ENCODE peak calls at places on chromosomes 4 and X, in ten cellular contexts. X is body of pancreas, R is tibial nerve, Y is ovary, I is transverse colon, U is A549, F is HCT116, D is IMR-90, L is breast epithelium, B is esophagus muscularis mucosa. M is an unnamed sample.

GRCh38 chr4:52869656-52870055 is 7.5 kb downstream of the RASL11B start:
- DNase-seq in L (no peak), B (no peak), X (no peak), I (no peak), U (no peak), F (no peak), D (no peak), R (no peak), Y (no peak), M (no peak)

GRCh38 chrX:80471582-80471981 is 51.3 kb downstream of the TENT5D start:
- DNase-seq in L (no peak), Y (no peak), U (no peak), R (no peak), B (no peak), I (no peak), F (no peak), D (no peak), X (no peak), M (no peak)

GRCh38 chr4:47017081-47017480 is 14.3 kb upstream of the GABRB1 start:
- DNase-seq in R (no peak), U (no peak), B (no peak), X (no peak), Y (no peak), D (peak; percentile 53), F (no peak), L (no peak), I (no peak), M (no peak)

GRCh38 chrX:40389555-40389954 is 191.2 kb upstream of the ATP6AP2 start:
- DNase-seq in D (no peak), Y (no peak), B (no peak), U (no peak), L (no peak), F (no peak), X (no peak), R (no peak), I (no peak), M (no peak)

GRCh38 chrX:9352683-9353430 is 112.0 kb upstream of the TBL1X start:
- DNase-seq in D (peak; percentile 75), F (no peak), U (no peak), I (peak; percentile 41), L (no peak), R (peak; percentile 23), B (no peak), Y (peak; percentile 28), X (peak; percentile 11), M (no peak)

GRCh38 chr4:40953253-40954118 is 203.7 kb downstream of the NSUN7 start:
- DNase-seq in U (no peak), F (no peak), L (no peak), Y (no peak), B (peak; percentile 89), I (no peak), X (no peak), R (no peak), D (no peak), M (no peak)

GRCh38 chrX:47460561-47460960 is 22.5 kb downstream of the ZNF41 start:
- DNase-seq in L (no peak), F (no peak), R (no peak), Y (no peak), U (no peak), X (no peak), D (no peak), B (no peak), I (no peak), M (no peak)

GRCh38 chr4:91837608-91838029 is 466.1 kb upstream of the GRID2 start:
- DNase-seq in U (no peak), I (no peak), X (no peak), F (no peak), Y (no peak), L (no peak), B (no peak), R (no peak), D (no peak), M (no peak)

GRCh38 chrX:39258331-39258730 is 457.1 kb downstream of the MID1IP1 start:
- DNase-seq in I (no peak), D (no peak), U (no peak), B (no peak), F (no peak), L (no peak), R (no peak), Y (no peak), X (no peak), M (no peak)

GRCh38 chr4:103097112-103097511 is 2.5 kb downstream of the BDH2 start:
- DNase-seq in R (no peak), B (no peak), I (no peak), Y (no peak), X (peak; percentile 17), U (no peak), D (no peak), L (no peak), F (no peak), M (no peak)

GRCh38 chr4:103098331-103098730 is 1.3 kb downstream of the BDH2 start:
- DNase-seq in F (no peak), R (no peak), B (no peak), D (peak; percentile 4), I (no peak), Y (no peak), U (no peak), X (no peak), L (no peak), M (no peak)

GRCh38 chr4:103098746-103099421 is 750 bp downstream of the BDH2 start:
- DNase-seq in U (no peak), Y (no peak), L (no peak), R (no peak), I (no peak), F (no peak), B (no peak), D (peak; percentile 21), X (no peak), M (no peak)

GRCh38 chr4:103100691-103101090 is 1.1 kb upstream of the BDH2 start:
- DNase-seq in X (no peak), I (no peak), F (no peak), D (no peak), L (no peak), U (no peak), R (no peak), B (no peak), Y (no peak), M (no peak)

DNA sequence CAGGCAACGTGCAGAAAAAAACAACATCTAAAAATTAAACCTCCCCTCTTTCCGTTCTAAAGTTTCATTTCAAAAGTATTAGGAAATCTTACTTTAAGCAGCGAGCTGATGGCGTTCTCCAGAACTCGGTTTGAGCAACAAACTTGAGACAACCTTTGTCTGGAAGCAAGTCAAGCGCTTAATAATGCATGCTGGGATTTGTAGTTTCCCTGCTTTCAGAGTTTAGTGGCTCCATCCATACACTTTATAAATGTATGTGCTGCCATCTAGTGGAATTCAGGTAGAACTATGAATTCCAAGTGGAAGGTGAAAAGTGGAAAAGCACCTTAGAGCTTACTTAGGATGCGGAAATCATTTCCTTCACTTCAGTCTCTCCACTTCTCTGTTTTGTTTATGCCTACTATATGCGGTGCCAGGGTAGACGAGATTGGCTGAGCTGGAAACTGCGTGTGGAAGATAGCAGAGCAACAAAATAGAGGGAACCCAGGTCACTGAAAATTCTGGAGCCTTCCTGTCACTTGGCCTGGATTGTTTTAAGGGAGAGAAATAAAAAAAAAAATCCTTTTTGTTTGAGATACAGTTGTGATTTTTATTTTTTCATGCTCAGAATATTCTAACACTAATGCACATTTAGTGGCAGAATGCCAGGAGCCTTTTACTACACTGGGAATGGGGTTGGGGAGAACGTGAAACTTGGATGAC is at the start of gene BDH2:
- DNase-seq in D (peak; percentile 97), U (peak; percentile 75), F (peak; percentile 79), L (peak; percentile 46), Y (peak; percentile 73), B (no peak), I (peak; percentile 48), X (peak; percentile 63), R (peak; percentile 66), M (peak; percentile 76)
- TF ChIP-seq POLR2A in D (no peak), U (no peak), F (peak; percentile 51), L (no peak), Y (peak; percentile 15), B (no peak), I (peak; percentile 39), X (peak; percentile 35), R (peak; percentile 26), M (peak; percentile 54)

GRCh38 chr4:6695660-6696581 is 2.2 kb downstream of the S100P start:
- DNase-seq in U (peak; percentile 46), D (peak; percentile 16), X (no peak), B (no peak), Y (no peak), F (no peak), L (peak; percentile 62), R (no peak), I (peak; percentile 71), M (peak; percentile 90)

GRCh38 chr4:6699903-6700302 is 6.2 kb downstream of the S100P start:
- DNase-seq in F (no peak), R (no peak), L (no peak), D (no peak), I (no peak), B (no peak), X (no peak), Y (no peak), U (no peak), M (no peak)

GRCh38 chr4:6696611-6697010 is 2.9 kb downstream of the S100P start:
- DNase-seq in R (no peak), I (no peak), F (no peak), D (no peak), L (no peak), Y (no peak), U (no peak), X (no peak), B (no peak), M (no peak)

GRCh38 chr4:6694177-6694901 is 661 bp downstream of the S100P start:
- DNase-seq in I (no peak), Y (no peak), R (no peak), L (no peak), B (no peak), F (no peak), U (no peak), D (no peak), X (no peak), M (no peak)

DNA sequence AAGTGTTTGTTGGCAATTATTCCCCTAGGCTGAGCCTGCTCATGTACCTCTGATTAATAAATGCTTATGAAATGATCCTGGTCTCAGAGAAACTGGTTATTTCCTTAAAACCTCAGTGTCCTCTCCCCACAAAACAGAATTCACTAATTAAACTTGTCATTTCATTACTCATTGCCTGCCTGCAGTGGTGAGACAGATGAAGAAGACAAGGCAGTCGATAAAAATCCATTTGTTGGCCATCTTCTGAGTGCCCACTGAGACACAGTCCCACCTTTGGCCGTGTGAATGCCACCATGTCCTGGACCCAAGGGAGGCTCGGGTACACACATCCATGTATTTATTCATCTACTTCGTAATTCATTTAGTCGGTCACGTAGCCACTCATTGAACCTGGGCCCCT is 3.4 kb downstream of the S100P start:
- DNase-seq in L (no peak), I (no peak), U (no peak), R (no peak), X (no peak), F (no peak), B (no peak), Y (no peak), D (no peak), M (no peak)
- H3K27ac ChIP-seq in L (peak overlapping the region; percentile 84), I (peak overlapping the region; percentile 58), U (peak overlapping the region; percentile 84), R (no peak overlapping the region), X (no peak overlapping the region), F (no peak overlapping the region), B (no peak overlapping the region), Y (no peak overlapping the region), D (no peak overlapping the region), M (peak overlapping the region; percentile 84)

GRCh38 chrX:79266702-79267101 is 100.4 kb downstream of the ITM2A start:
- DNase-seq in L (no peak), B (no peak), U (no peak), I (no peak), R (no peak), Y (no peak), F (no peak), D (no peak), X (no peak), M (no peak)
- H3K4me1 ChIP-seq in L (no peaks in the 10 kb centered on the region), B (no peaks in the 10 kb centered on the region), U (no peaks in the 10 kb centered on the region), I (no peaks in the 10 kb centered on the region), R (no peaks in the 10 kb centered on the region), Y (no peaks in the 10 kb centered on the region), F (no peaks in the 10 kb centered on the region), D (no peaks in the 10 kb centered on the region), X (no peaks in the 10 kb centered on the region), M (no peaks in the 10 kb centered on the region)

GRCh38 chr4:118826723-118827444 is 9.0 kb downstream of the SEC24D start:
- DNase-seq in D (no peak), R (no peak), Y (no peak), U (no peak), B (no peak), F (no peak), X (peak; percentile 42), I (no peak), L (no peak), M (no peak)
- TF ChIP-seq POLR2A in D (no peak), R (no peak), Y (no peak), U (no peak), B (no peak), F (no peak), X (no peak), I (no peak), L (no peak), M (no peak)

M was measured in prostate gland.